ENCODE peak calls at places on chromosome 18, in five cellular contexts. P is HepG2, I is A549, S is endothelial cell of umbilical vein, G is K562. H is an unnamed sample.

GRCh38 chr18:46422552-46423055 is 234.4 kb downstream of the LOXHD1 start:
- DNase-seq in P (no peak), I (no peak), S (no peak), G (peak; percentile 25), H (no peak)

GRCh38 chr18:69936191-69936558 is 11.5 kb downstream of the CD226 start:
- DNase-seq in P (no peak), I (no peak), S (no peak), G (no peak), H (no peak)

GRCh38 chr18:6370886-6371635 is 43.6 kb downstream of the L3MBTL4 start:
- DNase-seq in P (peak; percentile 86), I (no peak), S (no peak), G (no peak), H (no peak)

GRCh38 chr18:48105317-48105716 is 174.9 kb upstream of the SMAD2 start:
- DNase-seq in P (no peak), I (no peak), S (no peak), G (peak; percentile 3), H (no peak)

GRCh38 chr18:62522510-62523254 is at the start of gene ZCCHC2:
- DNase-seq in P (peak; percentile 92), I (peak; percentile 96), S (peak; percentile 99), G (peak; percentile 95), H (peak; percentile 97)

GRCh38 chr18:73756256-73757091 is 391.2 kb downstream of the FBXO15 start:
- DNase-seq in P (no peak), I (peak; percentile 61), S (no peak), G (no peak), H (no peak)

GRCh38 chr18:56869189-56869777 is 218.1 kb downstream of the WDR7 start:
- DNase-seq in P (peak; percentile 32), I (peak; percentile 66), S (peak; percentile 64), G (peak; percentile 32), H (peak; percentile 70)

GRCh38 chr18:9025104-9025838 is 77.2 kb upstream of the NDUFV2 start:
- DNase-seq in P (peak; percentile 28), I (peak; percentile 13), S (no peak), G (no peak), H (no peak)

GRCh38 chr18:7616661-7617060 is 49.5 kb downstream of the PTPRM start:
- DNase-seq in P (no peak), I (no peak), S (no peak), G (no peak), H (no peak)

GRCh38 chr18:62925031-62925688 is 209.8 kb downstream of the PHLPP1 start:
- DNase-seq in P (no peak), I (no peak), S (no peak), G (no peak), H (no peak)

GRCh38 chr18:9711361-9712129 is 3.4 kb downstream of the RAB31 start:
- DNase-seq in P (no peak), I (no peak), S (no peak), G (no peak), H (peak; percentile 78)

GRCh38 chr18:79507076-79507545 is 111.4 kb downstream of the NFATC1 start:
- DNase-seq in P (no peak), I (no peak), S (peak; percentile 96), G (peak; percentile 92), H (peak; percentile 58)

GRCh38 chr18:79685281-79685680 is 5.7 kb downstream of the CTDP1 start:
- DNase-seq in P (no peak), I (no peak), S (no peak), G (no peak), H (no peak)

GRCh38 chr18:9101730-9102390 is 639 bp upstream of the NDUFV2 start:
- DNase-seq in P (peak; percentile 67), I (peak; percentile 81), S (peak; percentile 80), G (peak; percentile 74), H (peak; percentile 69)

GRCh38 chr18:46718501-46719341 is 38.1 kb downstream of the ST8SIA5 start:
- DNase-seq in P (no peak), I (peak; percentile 8), S (peak; percentile 89), G (no peak), H (peak; percentile 11)

GRCh38 chr18:12699747-12700146 is 2.8 kb downstream of the CEP76 start:
- DNase-seq in P (peak; percentile 13), I (no peak), S (no peak), G (no peak), H (no peak)

GRCh38 chr18:3226048-3226447 is 6.3 kb upstream of the MYOM1 start:
- DNase-seq in P (no peak), I (no peak), S (no peak), G (no peak), H (no peak)

GRCh38 chr18:62979900-62980299 is 264.6 kb downstream of the PHLPP1 start:
- DNase-seq in P (no peak), I (no peak), S (no peak), G (no peak), H (peak; percentile 20)

GRCh38 chr18:47928466-47928865 is 2.0 kb downstream of the SMAD2 start:
- DNase-seq in P (no peak), I (no peak), S (peak; percentile 55), G (peak; percentile 30), H (no peak)

GRCh38 chr18:73962251-73962650 is 185.4 kb downstream of the FBXO15 start:
- DNase-seq in P (no peak), I (no peak), S (no peak), G (no peak), H (peak; percentile 32)

GRCh38 chr18:79928563-79928960 is 22.9 kb downstream of the SLC66A2 start:
- DNase-seq in P (no peak), I (no peak), S (no peak), G (no peak), H (no peak)

GRCh38 chr18:57813245-57813644 is 10.1 kb upstream of the ATP8B1 start:
- DNase-seq in P (peak; percentile 48), I (peak; percentile 70), S (peak; percentile 84), G (no peak), H (no peak)

GRCh38 chr18:10074122-10074521 is 160.3 kb downstream of the VAPA start:
- DNase-seq in P (no peak), I (no peak), S (no peak), G (no peak), H (no peak)

GRCh38 chr18:79750980-79751571 is 46.7 kb upstream of the KCNG2 start:
- DNase-seq in P (no peak), I (no peak), S (no peak), G (no peak), H (no peak)

GRCh38 chr18:56696966-56697365 is 45.8 kb downstream of the WDR7 start:
- DNase-seq in P (no peak), I (peak; percentile 39), S (no peak), G (no peak), H (no peak)

GRCh38 chr18:25147878-25148488 is 204.0 kb downstream of the ZNF521 start:
- DNase-seq in P (no peak), I (no peak), S (no peak), G (no peak), H (no peak)

GRCh38 chr18:39302481-39302880 is 1736.9 kb upstream of the CELF4 start:
- DNase-seq in P (no peak), I (peak; percentile 1), S (no peak), G (no peak), H (no peak)

GRCh38 chr18:68843467-68844089 is 45.7 kb downstream of the CCDC102B start:
- DNase-seq in P (no peak), I (no peak), S (peak; percentile 4), G (no peak), H (no peak)

GRCh38 chr18:59008302-59008974 is 131.2 kb upstream of the SEC11C start:
- DNase-seq in P (no peak), I (peak; percentile 94), S (no peak), G (no peak), H (no peak)
- TF ChIP-seq MYC in P (no peak), I (no peak), S (no peak), G (no peak), H (no peak)

GRCh38 chr18:53701697-53702096 is 522.8 kb downstream of the MBD2 start:
- DNase-seq in P (no peak), I (no peak), S (no peak), G (no peak), H (no peak)

GRCh38 chr18:53702480-53702879 is 522.0 kb downstream of the MBD2 start:
- DNase-seq in P (no peak), I (no peak), S (no peak), G (no peak), H (no peak)

DNA sequence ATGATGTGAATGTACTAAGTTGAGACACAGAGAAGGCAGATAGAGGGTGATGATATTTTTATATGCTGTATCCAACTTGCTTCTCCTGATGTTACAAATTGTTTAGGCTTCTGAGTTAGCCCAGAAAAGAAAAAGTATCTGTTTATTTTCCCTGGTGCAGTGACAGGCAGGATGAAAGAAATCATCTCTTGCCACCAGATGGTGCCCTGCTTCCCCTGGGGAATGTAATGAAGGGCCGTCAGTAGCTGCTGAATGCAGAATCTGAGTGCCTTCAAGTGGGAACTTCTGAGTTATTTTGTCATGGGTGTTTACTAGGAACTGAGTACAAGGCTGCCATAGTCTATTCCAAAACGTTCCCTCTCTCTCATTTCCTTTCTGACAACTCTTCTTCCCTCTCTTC is 525.6 kb downstream of the MBD2 start:
- DNase-seq in P (peak; percentile 33), I (peak; percentile 11), S (no peak), G (no peak), H (peak; percentile 44)
- TF ChIP-seq CTCF in P (peak; percentile 55), I (peak; percentile 39), S (no peak), G (no peak), H (peak; percentile 38)

GRCh38 chr18:55287146-55287806 is 300.7 kb downstream of the TCF4 start:
- DNase-seq in P (no peak), I (no peak), S (peak; percentile 21), G (no peak), H (no peak)
- H3K4me3 ChIP-seq in P (no peak overlapping the region), I (no peak overlapping the region), S (no peak overlapping the region), G (no peak overlapping the region), H (no peak overlapping the region)

GRCh38 chr18:41942254-41942653 is 12.8 kb upstream of the PIK3C3 start:
- DNase-seq in P (no peak), I (no peak), S (no peak), G (no peak), H (no peak)

GRCh38 chr18:41939326-41939725 is 15.7 kb upstream of the PIK3C3 start:
- DNase-seq in P (no peak), I (no peak), S (no peak), G (no peak), H (no peak)

GRCh38 chr18:41936471-41937134 is 18.4 kb upstream of the PIK3C3 start:
- DNase-seq in P (no peak), I (no peak), S (no peak), G (peak; percentile 11), H (no peak)

GRCh38 chr18:41938445-41938844 is 16.6 kb upstream of the PIK3C3 start:
- DNase-seq in P (no peak), I (peak; percentile 13), S (no peak), G (peak; percentile 20), H (peak; percentile 39)

GRCh38 chr18:41940506-41941215 is 14.4 kb upstream of the PIK3C3 start:
- DNase-seq in P (no peak), I (peak; percentile 14), S (no peak), G (no peak), H (no peak)
- TF ChIP-seq MYC in P (no peak), I (no peak), S (no peak), G (no peak), H (no peak)

GRCh38 chr18:28408528-28408927 is 231.6 kb upstream of the CDH2 start:
- DNase-seq in P (no peak), I (no peak), S (no peak), G (no peak), H (no peak)
- TF ChIP-seq CTCF in P (no peak), I (no peak), S (no peak), G (no peak), H (no peak)

H was measured in NB4.